ENCODE peak calls at places on chromosome 7, in nine cellular contexts. E is epithelial cell of esophagus; I is posterior cingulate gyrus; A is stimulated activated CD8-positive, alpha-beta memory T cell treated with anti-CD3 and anti-CD28 coated beads, Interleukin-2, amount 100 ng/mL, for 48 hours; L is cardiac muscle cell; Y is left ventricle myocardium inferior; U is hepatic stellate cell; J is left ventricle myocardium superior; W is astrocyte of the spinal cord. T is an unnamed sample.
A peak's percentile ranks its signal among the peaks of the same experiment; 100 is the strongest.

GRCh38 chr7:144720139-144720538 is 115.7 kb downstream of the TPK1 start:
- DNase-seq in W (peak; percentile 9), J (no peak), Y (no peak), A (no peak), I (no peak), L (peak; percentile 9), U (no peak), E (peak; percentile 95), T (peak; percentile 5)

GRCh38 chr7:137337902-137338301 is 5.6 kb downstream of the PTN start:
- DNase-seq in L (no peak), J (no peak), E (no peak), A (no peak), I (no peak), W (no peak), U (no peak), Y (no peak), T (no peak)

GRCh38 chr7:69845721-69846495 is 247.6 kb downstream of the AUTS2 start:
- DNase-seq in J (no peak), U (no peak), I (no peak), E (no peak), W (peak; percentile 49), Y (no peak), L (no peak), A (no peak), T (no peak)

GRCh38 chr7:80941206-80941758 is 22.4 kb upstream of the SEMA3C start:
- DNase-seq in W (peak; percentile 50), J (no peak), A (no peak), U (peak; percentile 32), Y (no peak), E (peak; percentile 96), L (peak; percentile 82), I (no peak), T (no peak)

GRCh38 chr7:104981671-104982036 is 32.4 kb upstream of the KMT2E start:
- DNase-seq in I (no peak), Y (no peak), W (no peak), J (no peak), L (no peak), E (no peak), U (no peak), A (no peak), T (no peak)

GRCh38 chr7:122135275-122135674 is 8.8 kb downstream of the AASS start:
- DNase-seq in E (peak; percentile 92), A (no peak), I (no peak), L (no peak), J (no peak), W (no peak), Y (no peak), U (no peak), T (no peak)

GRCh38 chr7:12941512-12941911 is 254.1 kb downstream of the ARL4A start:
- DNase-seq in A (no peak), U (no peak), J (no peak), E (peak; percentile 95), Y (no peak), I (no peak), W (no peak), L (no peak), T (no peak)

GRCh38 chr7:80827238-80827633 is 91.6 kb downstream of the SEMA3C start:
- DNase-seq in I (no peak), U (no peak), L (peak; percentile 64), W (no peak), A (no peak), J (no peak), E (no peak), Y (no peak), T (no peak)

GRCh38 chr7:49643750-49644149 is 129.7 kb upstream of the VWC2 start:
- DNase-seq in I (no peak), L (no peak), J (no peak), Y (no peak), A (no peak), W (no peak), U (no peak), E (no peak), T (no peak)

GRCh38 chr7:140922741-140923345 is 1.9 kb downstream of the BRAF start:
- DNase-seq in Y (no peak), U (no peak), A (no peak), L (no peak), J (no peak), E (no peak), I (no peak), W (no peak), T (no peak)

GRCh38 chr7:135661311-135662122 is 797 bp upstream of the STMP1 start:
- DNase-seq in L (no peak), A (no peak), J (no peak), Y (no peak), E (peak; percentile 91), U (no peak), W (no peak), I (no peak), T (no peak)

GRCh38 chr7:87570178-87570577 is 30.5 kb downstream of the ABCB1 start:
- DNase-seq in J (no peak), U (peak; percentile 4), E (peak; percentile 68), L (peak; percentile 3), Y (no peak), I (no peak), W (peak; percentile 76), A (no peak), T (no peak)

GRCh38 chr7:119935418-119936025 is 337.5 kb upstream of the KCND2 start:
- DNase-seq in Y (no peak), E (peak; percentile 57), I (no peak), A (no peak), J (no peak), W (peak; percentile 65), U (peak; percentile 10), L (peak; percentile 76), T (peak; percentile 1)

GRCh38 chr7:21365866-21366624 is 61.8 kb upstream of the SP4 start:
- DNase-seq in I (no peak), Y (no peak), A (no peak), W (peak; percentile 30), J (no peak), L (peak; percentile 2), U (no peak), E (peak; percentile 91), T (peak; percentile 51)

GRCh38 chr7:32495298-32496051 is at the start of gene AVL9:
- DNase-seq in Y (peak; percentile 99), E (peak; percentile 97), A (peak; percentile 99), I (peak; percentile 99), W (peak; percentile 97), L (peak; percentile 98), J (peak; percentile 99), U (peak; percentile 94), T (peak; percentile 93)

GRCh38 chr7:54785261-54785660 is 26.2 kb upstream of the SEC61G start:
- DNase-seq in U (no peak), L (no peak), J (no peak), E (peak; percentile 96), Y (no peak), W (no peak), A (no peak), I (no peak), T (no peak)

GRCh38 chr7:66927348-66927948 is 6.4 kb downstream of the TMEM248 start:
- DNase-seq in I (no peak), Y (no peak), A (no peak), E (no peak), J (no peak), L (no peak), W (no peak), U (no peak), T (no peak)

GRCh38 chr7:1854521-1855395 is 184.7 kb downstream of the ELFN1 start:
- DNase-seq in U (no peak), W (no peak), L (no peak), E (no peak), I (peak; percentile 5), Y (peak; percentile 13), J (peak; percentile 26), A (no peak), T (no peak)

GRCh38 chr7:19133390-19133789 is 11.8 kb downstream of the FERD3L start:
- DNase-seq in W (no peak), I (no peak), J (no peak), A (no peak), Y (no peak), U (no peak), E (no peak), L (no peak), T (no peak)

GRCh38 chr7:66146701-66147100 is 32.1 kb downstream of the CRCP start:
- DNase-seq in U (no peak), E (no peak), L (peak; percentile 25), I (no peak), W (peak; percentile 39), J (no peak), A (no peak), Y (no peak), T (no peak)

GRCh38 chr7:80134536-80135305 is at the start of gene GNAI1:
- DNase-seq in Y (peak; percentile 64), W (peak; percentile 75), A (peak; percentile 17), E (peak; percentile 98), L (peak; percentile 87), J (peak; percentile 81), U (peak; percentile 63), I (peak; percentile 64), T (peak; percentile 48)

GRCh38 chr7:122886357-122887081 is at the start of gene CADPS2:
- DNase-seq in L (peak; percentile 92), U (peak; percentile 97), E (peak; percentile 63), Y (peak; percentile 85), A (no peak), J (peak; percentile 88), I (peak; percentile 67), W (peak; percentile 90), T (peak; percentile 48)

GRCh38 chr7:139523199-139523941 is at the start of gene CLEC2L:
- DNase-seq in Y (no peak), U (peak; percentile 27), I (peak; percentile 44), A (no peak), J (no peak), L (no peak), W (no peak), E (peak; percentile 6), T (no peak)

GRCh38 chr7:95986136-95986535 is 213.8 kb downstream of the DYNC1I1 start:
- DNase-seq in I (peak; percentile 14), L (no peak), E (no peak), A (no peak), U (no peak), Y (no peak), W (no peak), J (no peak), T (no peak)

GRCh38 chr7:37259381-37259821 is 189.3 kb downstream of the ELMO1 start:
- DNase-seq in L (no peak), A (no peak), W (no peak), Y (no peak), U (no peak), I (no peak), J (no peak), E (no peak), T (no peak)

GRCh38 chr7:77184990-77185389 is 14.6 kb downstream of the FGL2 start:
- DNase-seq in L (peak; percentile 8), W (no peak), I (no peak), A (no peak), E (no peak), U (no peak), Y (no peak), J (no peak), T (no peak)

GRCh38 chr7:140060788-140061606 is 1.8 kb downstream of the PARP12 start:
- DNase-seq in U (no peak), E (no peak), J (peak; percentile 72), L (peak; percentile 92), A (no peak), I (no peak), Y (peak; percentile 69), W (peak; percentile 32), T (no peak)

GRCh38 chr7:150665882-150666281 is 19.6 kb upstream of the GIMAP2 start:
- DNase-seq in Y (no peak), L (no peak), J (no peak), E (no peak), A (no peak), I (no peak), W (no peak), U (no peak), T (no peak)

GRCh38 chr7:101486056-101486763 is 123.5 kb downstream of the COL26A1 start:
- DNase-seq in I (no peak), Y (no peak), E (no peak), J (no peak), W (no peak), A (no peak), L (peak; percentile 14), U (no peak), T (no peak)

GRCh38 chr7:87287738-87288341 is 57.6 kb upstream of the CROT start:
- DNase-seq in L (no peak), Y (no peak), W (no peak), E (no peak), I (no peak), U (no peak), J (no peak), A (no peak), T (no peak)

GRCh38 chr7:12257582-12257981 is 46.5 kb downstream of the TMEM106B start:
- DNase-seq in Y (no peak), I (no peak), J (no peak), U (no peak), A (no peak), L (peak; percentile 19), E (peak; percentile 4), W (peak; percentile 59), T (peak; percentile 3)

T was measured in HTR-8/SVneo.